ENCODE peak calls at places on chromosomes 13 and 19, in ten cellular contexts. V is epithelial cell of proximal tubule; O is cardiac fibroblast; Y is CD8-positive, alpha-beta T cell; N is trophoblast cell; K is WERI-Rb-1; I is AG09309; Z is AG04450; C is effector memory CD4-positive, alpha-beta T cell; X is bronchial epithelial cell. U is an unnamed sample.

GRCh38 chr13:109026266-109026665 is 396.9 kb downstream of the MYO16 start:
- DNase-seq in V (no peak), Y (no peak), I (no peak), N (peak), X (no peak), K (no peak), Z (no peak), O (no peak), C (no peak), U (no peak)

GRCh38 chr19:40605201-40605971 is 4.2 kb downstream of the LTBP4 start:
- DNase-seq in Y (peak), C (peak), O (peak), I (no peak), X (peak), Z (no peak), N (peak), K (no peak), V (no peak), U (peak)

GRCh38 chr19:28330831-28331230 is 882.1 kb downstream of the UQCRFS1 start:
- DNase-seq in K (no peak), O (peak), C (no peak), I (no peak), N (no peak), X (no peak), Z (no peak), Y (no peak), V (no peak), U (no peak)

GRCh38 chr19:43501661-43502418 is 2.7 kb downstream of the PHLDB3 start:
- DNase-seq in C (no peak), Z (no peak), I (no peak), V (no peak), O (peak), Y (no peak), K (no peak), X (no peak), N (no peak), U (no peak)

GRCh38 chr13:106657104-106657503 is 89.2 kb upstream of the ARGLU1 start:
- DNase-seq in V (no peak), I (no peak), Y (no peak), C (no peak), X (no peak), O (no peak), K (no peak), N (peak), Z (no peak), U (no peak)

GRCh38 chr19:1045247-1045603 is 5.3 kb downstream of the ABCA7 start:
- DNase-seq in Y (peak), O (no peak), V (no peak), C (peak), K (peak), I (no peak), Z (no peak), X (peak), N (peak), U (peak)

GRCh38 chr13:95797016-95797415 is 120.1 kb downstream of the DNAJC3 start:
- DNase-seq in Z (no peak), V (no peak), O (no peak), C (no peak), Y (no peak), N (no peak), K (no peak), X (no peak), I (no peak), U (no peak)

GRCh38 chr13:31236211-31236786 is 36.5 kb downstream of the B3GLCT start:
- DNase-seq in Y (no peak), K (no peak), N (peak), I (peak), Z (peak), X (peak), O (peak), V (peak), C (no peak), U (peak)

GRCh38 chr13:98576963-98577822 is at the start of gene STK24:
- DNase-seq in Y (peak), O (peak), X (no peak), Z (peak), V (no peak), K (peak), I (peak), C (peak), N (peak), U (peak)

GRCh38 chr13:66974174-66974573 is 256.0 kb downstream of the PCDH9 start:
- DNase-seq in K (no peak), X (no peak), O (no peak), V (no peak), Z (no peak), Y (no peak), I (no peak), C (no peak), N (no peak), U (no peak)

GRCh38 chr13:48858122-48858521 is 117.6 kb upstream of the FNDC3A start:
- DNase-seq in C (no peak), O (no peak), I (no peak), X (no peak), N (peak), K (no peak), Y (no peak), V (no peak), Z (no peak), U (peak)

GRCh38 chr13:91534996-91535395 is 136.6 kb downstream of the GPC5 start:
- DNase-seq in I (no peak), C (no peak), V (no peak), K (no peak), O (no peak), X (no peak), Y (no peak), Z (no peak), N (no peak), U (no peak)

GRCh38 chr19:50850738-50851137 is 4.0 kb upstream of the KLK3 start:
- DNase-seq in C (no peak), Z (no peak), K (no peak), N (no peak), Y (no peak), X (no peak), V (no peak), I (no peak), O (no peak), U (no peak)

GRCh38 chr13:63540042-63540441 is 2124.4 kb upstream of the PCDH20 start:
- DNase-seq in V (no peak), C (no peak), O (no peak), Z (no peak), Y (no peak), I (no peak), X (no peak), K (no peak), N (no peak), U (no peak)

GRCh38 chr13:44131069-44131614 is 242.5 kb upstream of the SERP2 start:
- DNase-seq in C (no peak), I (no peak), K (no peak), X (peak), Y (no peak), V (peak), N (no peak), O (no peak), Z (no peak), U (no peak)

GRCh38 chr13:44336934-44337333 is 36.7 kb upstream of the SERP2 start:
- DNase-seq in I (no peak), Z (no peak), V (no peak), K (no peak), X (peak), Y (no peak), N (peak), C (no peak), O (no peak), U (no peak)

GRCh38 chr13:30720470-30720869 is 14.9 kb upstream of the ALOX5AP start:
- DNase-seq in Y (no peak), I (no peak), Z (no peak), K (no peak), N (no peak), O (no peak), X (no peak), V (no peak), C (no peak), U (peak)

GRCh38 chr13:112965573-112966115 is 3.4 kb upstream of the MCF2L start:
- DNase-seq in V (no peak), C (no peak), Z (no peak), X (no peak), I (no peak), Y (no peak), O (no peak), N (no peak), K (no peak), U (no peak)

GRCh38 chr13:37412271-37412683 is 186.3 kb downstream of the POSTN start:
- DNase-seq in V (no peak), O (no peak), Y (no peak), N (peak), I (no peak), C (no peak), Z (peak), X (peak), K (no peak), U (no peak)

GRCh38 chr13:61276401-61276800 is 139.2 kb downstream of the PCDH20 start:
- DNase-seq in I (no peak), V (peak), Z (no peak), X (no peak), K (no peak), O (no peak), N (no peak), Y (no peak), C (no peak), U (no peak)

GRCh38 chr19:43826787-43827754 is at the start of gene ZNF283:
- DNase-seq in Y (peak), X (peak), N (peak), O (peak), C (peak), K (peak), V (peak), I (peak), Z (peak), U (peak)

GRCh38 chr19:7739801-7740659 is 7.3 kb downstream of the CD209 start:
- DNase-seq in Z (no peak), V (no peak), N (no peak), X (no peak), K (no peak), C (no peak), Y (no peak), O (no peak), I (no peak), U (no peak)

GRCh38 chr13:47288546-47288945 is 391.7 kb upstream of the HTR2A start:
- DNase-seq in N (no peak), X (no peak), O (no peak), C (no peak), I (no peak), Z (no peak), Y (no peak), V (no peak), K (no peak), U (no peak)

GRCh38 chr13:90713436-90714133 is 633.9 kb upstream of the MIR17HG start:
- DNase-seq in X (no peak), C (no peak), Z (no peak), K (no peak), Y (no peak), I (no peak), V (no peak), O (no peak), N (no peak), U (peak)

GRCh38 chr13:29918845-29919244 is 68.4 kb upstream of the UBL3 start:
- DNase-seq in K (no peak), N (peak), X (peak), O (peak), V (peak), Z (no peak), C (no peak), Y (no peak), I (peak), U (no peak)

GRCh38 chr13:112928020-112928931 is 40.7 kb upstream of the MCF2L start:
- DNase-seq in C (no peak), K (no peak), Z (no peak), X (no peak), O (no peak), V (no peak), Y (no peak), I (no peak), N (no peak), U (no peak)

GRCh38 chr19:51784109-51784785 is 10.7 kb upstream of the FPR3 start:
- DNase-seq in C (no peak), N (peak), Y (no peak), K (no peak), Z (no peak), V (no peak), X (no peak), O (no peak), I (no peak), U (no peak)

GRCh38 chr13:61040180-61040579 is 375.5 kb downstream of the PCDH20 start:
- DNase-seq in K (no peak), C (no peak), V (no peak), Y (no peak), I (no peak), X (no peak), O (no peak), N (no peak), Z (no peak), U (no peak)

GRCh38 chr19:57192993-57193392 is 1.7 kb downstream of the ZNF264 start:
- DNase-seq in Z (no peak), N (no peak), C (no peak), X (no peak), I (no peak), Y (no peak), O (no peak), K (no peak), V (no peak), U (no peak)
- H3K4me3 ChIP-seq in Z (peak), N (no peak), C (no peak), X (no peak), I (peak), Y (peak), O (peak), K (no peak), V (peak), U (no peak)

GRCh38 chr19:35816846-35817245 is 4.2 kb upstream of the PRODH2 start:
- DNase-seq in C (no peak), O (no peak), N (peak), X (no peak), K (no peak), Y (no peak), I (no peak), V (no peak), Z (no peak), U (no peak)

GRCh38 chr19:35811317-35812219 is 1.1 kb downstream of the PRODH2 start:
- DNase-seq in X (no peak), O (no peak), K (no peak), V (no peak), C (no peak), Y (no peak), N (peak), Z (no peak), I (no peak), U (no peak)

GRCh38 chr19:35816262-35816661 is 3.6 kb upstream of the PRODH2 start:
- DNase-seq in I (no peak), C (no peak), O (no peak), K (no peak), Z (no peak), V (no peak), N (no peak), Y (no peak), X (no peak), U (no peak)

GRCh38 chr19:35812220-35813042 is at the start of gene PRODH2:
- DNase-seq in V (no peak), N (no peak), O (no peak), X (no peak), K (no peak), C (no peak), Z (no peak), I (no peak), Y (no peak), U (no peak)

DNA sequence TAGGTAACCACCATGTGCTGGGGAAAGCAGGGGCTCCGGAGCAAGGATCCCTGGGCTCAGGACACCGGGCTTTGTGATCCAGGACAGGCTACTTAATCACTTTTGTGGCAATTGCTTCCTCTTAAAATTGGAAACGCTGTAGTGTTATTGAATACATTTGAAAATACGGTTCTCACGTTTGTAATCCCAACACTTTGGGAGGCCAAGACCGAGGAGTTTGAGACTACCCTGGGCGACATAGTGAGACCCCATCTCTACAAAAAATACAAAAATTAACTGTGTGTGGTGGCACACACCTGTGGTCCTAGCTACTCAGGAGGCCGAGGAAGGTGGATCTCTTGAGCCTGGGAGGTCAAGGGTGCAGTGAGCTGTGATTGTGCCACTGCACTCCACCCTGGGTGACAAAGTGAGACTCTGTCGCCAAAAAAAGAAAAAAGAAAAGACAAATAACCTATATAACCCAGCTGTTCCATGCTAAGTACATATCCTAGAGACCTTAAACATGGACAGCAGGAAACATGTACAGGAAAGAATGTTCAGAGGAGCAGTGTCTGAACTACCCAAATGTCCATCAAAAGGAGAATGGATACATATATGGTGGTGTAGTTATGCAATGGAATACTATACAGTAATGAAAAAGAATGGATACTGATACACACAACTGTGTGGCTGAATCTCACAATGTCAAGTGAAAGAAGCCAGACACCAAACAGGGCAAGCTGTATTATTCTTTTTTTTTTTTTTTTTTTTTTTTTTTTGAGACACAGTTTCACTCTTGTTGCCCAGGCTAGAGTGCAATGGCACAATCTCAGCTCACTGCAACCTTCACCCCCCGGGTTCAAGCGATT is 622 bp upstream of the PRODH2 start:
- DNase-seq in C (no peak), V (no peak), Z (no peak), I (no peak), O (no peak), N (no peak), X (no peak), K (no peak), Y (no peak), U (no peak)
- H3K4me3 ChIP-seq in C (no peak), V (no peak), Z (no peak), I (no peak), O (no peak), N (no peak), X (no peak), K (no peak), Y (no peak), U (no peak)

GRCh38 chr19:46481187-46481586 is 9.8 kb upstream of the PNMA8A start:
- DNase-seq in Y (no peak), O (peak), Z (no peak), N (no peak), I (no peak), X (no peak), K (no peak), C (no peak), V (no peak), U (no peak)

GRCh38 chr19:46482645-46483044 is 11.3 kb upstream of the PNMA8A start:
- DNase-seq in X (peak), N (no peak), Z (no peak), Y (no peak), V (no peak), I (no peak), O (peak), C (no peak), K (no peak), U (no peak)

GRCh38 chr19:46480409-46480808 is 9.0 kb upstream of the PNMA8A start:
- DNase-seq in I (no peak), C (no peak), V (no peak), Y (no peak), K (no peak), X (no peak), Z (peak), O (peak), N (no peak), U (no peak)

GRCh38 chr19:46478356-46478986 is 7.1 kb upstream of the PNMA8A start:
- DNase-seq in Z (no peak), V (no peak), O (peak), I (no peak), X (no peak), N (no peak), C (no peak), Y (no peak), K (no peak), U (peak)

DNA sequence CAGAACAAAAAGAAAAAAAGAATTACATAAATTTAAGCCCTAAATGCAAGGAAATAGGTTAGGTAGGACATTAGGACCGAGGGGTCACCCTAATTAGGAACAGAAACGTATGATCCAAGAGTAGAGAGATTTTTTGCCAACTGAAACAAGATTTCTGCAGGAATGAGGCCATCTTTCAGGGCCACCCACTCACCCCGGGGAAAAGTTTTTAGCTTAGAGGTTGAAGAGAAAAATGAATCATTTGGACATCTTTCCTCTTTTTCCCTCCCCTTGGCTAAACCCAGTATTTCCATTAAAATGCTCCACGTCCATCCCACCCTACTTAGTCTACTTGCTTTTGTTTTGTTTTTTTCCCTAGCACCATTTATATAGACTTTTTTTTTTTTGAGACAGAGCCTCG is 10.6 kb upstream of the PNMA8A start:
- DNase-seq in C (no peak), N (no peak), V (no peak), K (no peak), O (peak), Z (no peak), Y (no peak), X (no peak), I (no peak), U (no peak)
- H3K4me3 ChIP-seq in C (no peak), N (no peak), V (no peak), K (no peak), O (no peak), Z (no peak), Y (no peak), X (no peak), I (no peak), U (no peak)

GRCh38 chr19:16141043-16141442 is 2.4 kb upstream of the HSH2D start:
- DNase-seq in X (no peak), I (no peak), Z (no peak), C (no peak), V (no peak), K (no peak), Y (no peak), O (no peak), N (no peak), U (peak)
- H3K4me3 ChIP-seq in X (no peak), I (no peak), Z (no peak), C (no peak), V (no peak), K (no peak), Y (no peak), O (no peak), N (no peak), U (no peak)

GRCh38 chr19:18541258-18541991 is 1.9 kb downstream of the FKBP8 start:
- DNase-seq in O (no peak), X (peak), K (no peak), I (no peak), C (no peak), Z (no peak), Y (no peak), V (no peak), N (peak), U (no peak)
- H3K4me3 ChIP-seq in O (peak), X (no peak), K (no peak), I (no peak), C (no peak), Z (peak), Y (no peak), V (no peak), N (no peak), U (no peak)

GRCh38 chr13:73877399-73877798 is 256.8 kb downstream of the KLF12 start:
- DNase-seq in Y (no peak), V (no peak), Z (no peak), I (no peak), X (no peak), K (no peak), C (no peak), O (no peak), N (no peak), U (no peak)

GRCh38 chr13:73879346-73880020 is 254.7 kb downstream of the KLF12 start:
- DNase-seq in Y (no peak), C (no peak), V (no peak), Z (no peak), O (no peak), K (peak), X (no peak), N (no peak), I (no peak), U (no peak)

GRCh38 chr13:73872397-73872796 is 261.8 kb downstream of the KLF12 start:
- DNase-seq in C (no peak), Z (no peak), Y (no peak), N (no peak), I (no peak), X (peak), K (no peak), V (no peak), O (no peak), U (no peak)

GRCh38 chr13:73874460-73874859 is 259.7 kb downstream of the KLF12 start:
- DNase-seq in Z (no peak), Y (no peak), C (no peak), N (no peak), K (no peak), O (no peak), X (no peak), I (no peak), V (no peak), U (no peak)

GRCh38 chr13:73876323-73876722 is 257.9 kb downstream of the KLF12 start:
- DNase-seq in V (no peak), C (no peak), O (peak), K (no peak), I (no peak), Y (no peak), Z (no peak), X (no peak), N (no peak), U (no peak)
- H3K4me3 ChIP-seq in V (no peak), C (no peak), O (no peak), K (no peak), I (no peak), Y (no peak), Z (no peak), X (no peak), N (no peak), U (no peak)

DNA sequence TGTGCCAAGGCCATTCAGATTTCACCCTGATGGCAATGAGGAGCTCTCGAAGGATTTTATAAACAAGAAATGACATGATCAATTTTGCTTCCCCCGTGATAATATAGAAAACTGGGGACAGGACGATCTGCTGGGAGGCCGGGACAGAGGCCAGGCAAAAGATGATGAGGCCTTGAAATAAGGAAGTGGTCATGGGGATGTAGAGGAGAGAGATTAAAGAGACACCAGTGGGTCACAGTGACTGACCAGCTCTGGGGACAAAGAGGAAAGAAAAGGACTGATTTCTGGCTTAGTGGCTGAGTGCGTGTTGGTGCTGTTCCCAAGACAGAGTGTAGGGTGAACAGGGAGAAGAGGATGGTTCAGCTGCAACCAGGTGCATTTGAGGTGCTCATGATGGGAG is 68.7 kb upstream of the FLT1 start:
- DNase-seq in C (no peak), Y (no peak), O (no peak), I (no peak), V (no peak), N (no peak), X (no peak), K (no peak), Z (no peak), U (no peak)
- H3K4me3 ChIP-seq in C (no peak), Y (no peak), O (no peak), I (no peak), V (no peak), N (no peak), X (no peak), K (no peak), Z (no peak), U (no peak)

U was measured in NB4.